ENCODE peak calls at places on chromosomes 16 and 17, in seven cellular contexts. One of them, this sample, is unnamed.

GRCh38 chr16:64406661-64407267 is 715.1 kb downstream of the CDH11 start:
- DNase-seq in stomach: no peak
- DNase-seq in transverse colon: no peak
- DNase-seq in HCT116: no peak
- DNase-seq in tibial nerve: no peak
- DNase-seq in sigmoid colon: no peak
- DNase-seq in adrenal gland: no peak
- DNase-seq in this sample: no peak

GRCh38 chr17:27106982-27107360 is 186.9 kb upstream of the WSB1 start:
- DNase-seq in stomach: no peak
- DNase-seq in transverse colon: no peak
- DNase-seq in HCT116: no peak
- DNase-seq in tibial nerve: no peak
- DNase-seq in sigmoid colon: no peak
- DNase-seq in adrenal gland: no peak
- DNase-seq in this sample: no peak

GRCh38 chr16:9351440-9351839 is 260.0 kb downstream of the HAPSTR1 start:
- DNase-seq in stomach: peak; percentile 62
- DNase-seq in transverse colon: peak; percentile 45
- DNase-seq in HCT116: peak; percentile 12
- DNase-seq in tibial nerve: no peak
- DNase-seq in sigmoid colon: no peak
- DNase-seq in adrenal gland: no peak
- DNase-seq in this sample: no peak

GRCh38 chr16:27450836-27451341 is 48.9 kb downstream of the IL21R start:
- DNase-seq in stomach: no peak
- DNase-seq in transverse colon: peak; percentile 50
- DNase-seq in HCT116: no peak
- DNase-seq in tibial nerve: no peak
- DNase-seq in sigmoid colon: no peak
- DNase-seq in adrenal gland: no peak
- DNase-seq in this sample: no peak

GRCh38 chr17:80750263-80750662 is 205.6 kb downstream of the RPTOR start:
- DNase-seq in stomach: no peak
- DNase-seq in transverse colon: no peak
- DNase-seq in HCT116: no peak
- DNase-seq in tibial nerve: no peak
- DNase-seq in sigmoid colon: peak; percentile 52
- DNase-seq in adrenal gland: no peak
- DNase-seq in this sample: no peak

GRCh38 chr16:12344577-12345343 is 368.2 kb downstream of the SNX29 start:
- DNase-seq in stomach: no peak
- DNase-seq in transverse colon: no peak
- DNase-seq in HCT116: no peak
- DNase-seq in tibial nerve: no peak
- DNase-seq in sigmoid colon: no peak
- DNase-seq in adrenal gland: no peak
- DNase-seq in this sample: no peak

GRCh38 chr16:2912330-2913199 is 834 bp downstream of the FLYWCH1 start:
- DNase-seq in stomach: peak; percentile 33
- DNase-seq in transverse colon: peak; percentile 51
- DNase-seq in HCT116: no peak
- DNase-seq in tibial nerve: no peak
- DNase-seq in sigmoid colon: peak; percentile 80
- DNase-seq in adrenal gland: peak; percentile 42
- DNase-seq in this sample: no peak

GRCh38 chr17:10271004-10271620 is 72.7 kb upstream of the GAS7 start:
- DNase-seq in stomach: no peak
- DNase-seq in transverse colon: no peak
- DNase-seq in HCT116: no peak
- DNase-seq in tibial nerve: no peak
- DNase-seq in sigmoid colon: no peak
- DNase-seq in adrenal gland: no peak
- DNase-seq in this sample: no peak

GRCh38 chr17:51955245-51955644 is 203.3 kb downstream of the CA10 start:
- DNase-seq in stomach: no peak
- DNase-seq in transverse colon: no peak
- DNase-seq in HCT116: no peak
- DNase-seq in tibial nerve: no peak
- DNase-seq in sigmoid colon: no peak
- DNase-seq in adrenal gland: no peak
- DNase-seq in this sample: no peak

GRCh38 chr17:42276359-42276608 is at the start of gene STAT5B:
- DNase-seq in stomach: peak; percentile 80
- DNase-seq in transverse colon: peak; percentile 80
- DNase-seq in HCT116: no peak
- DNase-seq in tibial nerve: peak; percentile 46
- DNase-seq in sigmoid colon: peak; percentile 85
- DNase-seq in adrenal gland: peak; percentile 39
- DNase-seq in this sample: no peak

GRCh38 chr16:31467151-31467550 is 4.8 kb upstream of the TGFB1I1 start:
- DNase-seq in stomach: no peak
- DNase-seq in transverse colon: no peak
- DNase-seq in HCT116: no peak
- DNase-seq in tibial nerve: no peak
- DNase-seq in sigmoid colon: peak; percentile 24
- DNase-seq in adrenal gland: no peak
- DNase-seq in this sample: no peak

GRCh38 chr16:61909074-61909473 is 127.2 kb downstream of the CDH8 start:
- DNase-seq in stomach: no peak
- DNase-seq in transverse colon: no peak
- DNase-seq in HCT116: no peak
- DNase-seq in tibial nerve: no peak
- DNase-seq in sigmoid colon: no peak
- DNase-seq in adrenal gland: no peak
- DNase-seq in this sample: no peak

DNA sequence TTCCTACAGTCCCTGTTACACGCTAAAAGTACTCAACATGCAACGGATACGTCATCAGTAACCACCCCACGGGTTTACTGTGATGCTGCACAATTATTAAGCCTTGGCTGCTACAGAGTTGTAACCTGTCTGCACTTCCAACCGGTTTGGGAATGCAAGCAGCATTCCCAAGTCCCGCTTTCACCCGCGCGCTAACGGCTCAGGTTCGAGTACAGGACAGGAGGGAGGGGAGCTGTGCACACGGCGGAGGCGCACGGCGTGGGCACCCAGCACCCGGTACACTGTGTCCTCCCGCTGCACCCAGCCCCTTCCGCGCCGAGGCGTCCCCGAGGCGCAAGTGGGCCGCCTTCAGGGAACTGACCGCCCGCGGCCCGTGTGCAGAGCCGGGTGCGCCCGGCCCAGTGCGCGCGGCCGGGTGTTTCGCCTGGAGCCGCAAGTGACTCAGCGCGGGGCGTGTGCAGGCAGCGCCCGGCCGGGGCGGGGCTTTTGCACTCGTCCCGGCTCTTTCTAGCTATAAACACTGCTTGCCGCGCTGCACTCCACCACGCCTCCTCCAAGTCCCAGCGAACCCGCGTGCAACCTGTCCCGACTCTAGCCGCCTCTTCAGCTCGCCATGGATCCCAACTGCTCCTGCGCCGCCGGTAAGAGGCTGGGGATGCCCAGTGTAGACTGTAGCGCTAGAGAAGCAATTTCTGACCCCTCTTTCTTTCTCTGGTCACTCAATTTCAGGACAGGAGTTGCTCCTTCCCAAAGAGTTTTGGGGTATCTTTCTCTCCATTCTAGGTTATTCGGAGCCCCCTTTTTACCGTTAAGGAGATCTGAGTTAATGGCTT is at the start of gene MT2A:
- DNase-seq in stomach: peak; percentile 97
- DNase-seq in transverse colon: peak; percentile 96
- DNase-seq in HCT116: peak; percentile 95
- DNase-seq in tibial nerve: peak; percentile 92
- DNase-seq in sigmoid colon: peak; percentile 98
- DNase-seq in adrenal gland: peak; percentile 96
- DNase-seq in this sample: peak; percentile 99
- TF ChIP-seq POLR2A in stomach: peak; percentile 61
- TF ChIP-seq POLR2A in transverse colon: peak; percentile 99
- TF ChIP-seq POLR2A in HCT116: peak; percentile 95
- TF ChIP-seq POLR2A in tibial nerve: peak; percentile 86
- TF ChIP-seq POLR2A in sigmoid colon: peak; percentile 88
- TF ChIP-seq POLR2A in adrenal gland: peak; percentile 97
- TF ChIP-seq POLR2A in this sample: no peak

DNA sequence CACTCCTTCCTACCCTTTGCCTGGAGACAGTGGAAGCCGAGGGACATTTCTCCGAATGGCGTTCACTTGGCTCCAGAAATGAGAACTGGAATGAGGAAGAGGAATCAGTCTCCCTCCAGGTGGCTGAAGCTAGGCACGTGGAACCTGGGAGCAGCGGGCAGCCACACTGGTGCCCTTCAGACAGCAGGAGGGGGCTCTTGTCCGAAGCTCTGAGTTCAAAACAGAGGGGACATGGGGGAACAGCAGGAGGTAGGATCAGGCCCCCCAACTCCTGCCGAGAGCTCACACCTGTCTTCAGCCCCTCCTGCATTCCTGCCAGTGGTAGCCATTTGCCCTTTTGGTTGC is 41.5 kb downstream of the TMEM235 start:
- DNase-seq in stomach: no peak
- DNase-seq in transverse colon: no peak
- DNase-seq in HCT116: no peak
- DNase-seq in tibial nerve: no peak
- DNase-seq in sigmoid colon: no peak
- DNase-seq in adrenal gland: no peak
- DNase-seq in this sample: no peak
- H3K4me3 ChIP-seq in stomach: no peak overlapping the region
- H3K4me3 ChIP-seq in transverse colon: no peak overlapping the region
- H3K4me3 ChIP-seq in HCT116: no peak overlapping the region
- H3K4me3 ChIP-seq in tibial nerve: no peak overlapping the region
- H3K4me3 ChIP-seq in sigmoid colon: no peak overlapping the region
- H3K4me3 ChIP-seq in adrenal gland: no peak overlapping the region
- H3K4me3 ChIP-seq in this sample: no peak overlapping the region

GRCh38 chr16:85011846-85012284 is 530 bp upstream of the ZDHHC7 start:
- DNase-seq in stomach: no peak
- DNase-seq in transverse colon: no peak
- DNase-seq in HCT116: no peak
- DNase-seq in tibial nerve: no peak
- DNase-seq in sigmoid colon: no peak
- DNase-seq in adrenal gland: no peak
- DNase-seq in this sample: no peak
- TF ChIP-seq POLR2A in stomach: no peak
- TF ChIP-seq POLR2A in transverse colon: no peak
- TF ChIP-seq POLR2A in HCT116: no peak
- TF ChIP-seq POLR2A in tibial nerve: no peak
- TF ChIP-seq POLR2A in sigmoid colon: no peak
- TF ChIP-seq POLR2A in adrenal gland: no peak
- TF ChIP-seq POLR2A in this sample: no peak

DNA sequence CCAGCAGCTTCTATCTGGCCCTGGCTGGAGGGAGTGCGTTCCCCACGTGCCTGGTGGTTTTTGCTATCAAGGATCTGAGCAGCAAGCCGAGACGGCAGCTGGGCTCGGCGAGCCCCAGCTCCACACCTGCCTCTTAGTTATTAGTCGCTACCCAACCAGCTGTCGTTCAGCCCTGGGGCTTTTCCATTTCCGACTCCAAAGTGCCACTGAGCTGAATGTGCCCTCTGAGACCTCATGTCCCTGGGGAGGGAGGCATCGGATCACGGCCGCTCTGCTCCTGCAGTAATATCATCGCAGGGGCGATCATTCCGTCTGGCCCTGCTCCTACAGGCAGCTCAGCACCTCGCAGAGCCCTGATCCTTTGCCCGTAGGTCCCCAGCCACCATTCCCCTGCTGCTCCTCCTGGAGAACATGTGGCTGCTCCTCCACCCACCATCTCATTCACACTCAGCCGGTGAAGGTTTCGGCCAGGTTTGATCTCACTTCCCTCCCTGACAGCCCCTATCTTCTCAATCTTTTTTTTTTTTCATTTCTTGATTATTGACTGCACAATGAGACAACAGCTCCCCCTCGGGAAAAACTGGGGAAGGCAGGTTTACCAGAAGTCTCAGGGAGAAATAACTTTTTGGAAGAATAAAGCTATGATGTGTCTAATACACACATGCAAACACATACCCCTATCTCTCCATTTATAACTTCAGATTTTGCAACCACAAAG is 86.7 kb downstream of the ZFHX3 start:
- DNase-seq in stomach: no peak
- DNase-seq in transverse colon: no peak
- DNase-seq in HCT116: no peak
- DNase-seq in tibial nerve: no peak
- DNase-seq in sigmoid colon: peak; percentile 57
- DNase-seq in adrenal gland: no peak
- DNase-seq in this sample: no peak
- H3K4me3 ChIP-seq in stomach: no peak overlapping the region
- H3K4me3 ChIP-seq in transverse colon: no peak overlapping the region
- H3K4me3 ChIP-seq in HCT116: no peak overlapping the region
- H3K4me3 ChIP-seq in tibial nerve: no peak overlapping the region
- H3K4me3 ChIP-seq in sigmoid colon: no peak overlapping the region
- H3K4me3 ChIP-seq in adrenal gland: no peak overlapping the region
- H3K4me3 ChIP-seq in this sample: no peak overlapping the region

DNA sequence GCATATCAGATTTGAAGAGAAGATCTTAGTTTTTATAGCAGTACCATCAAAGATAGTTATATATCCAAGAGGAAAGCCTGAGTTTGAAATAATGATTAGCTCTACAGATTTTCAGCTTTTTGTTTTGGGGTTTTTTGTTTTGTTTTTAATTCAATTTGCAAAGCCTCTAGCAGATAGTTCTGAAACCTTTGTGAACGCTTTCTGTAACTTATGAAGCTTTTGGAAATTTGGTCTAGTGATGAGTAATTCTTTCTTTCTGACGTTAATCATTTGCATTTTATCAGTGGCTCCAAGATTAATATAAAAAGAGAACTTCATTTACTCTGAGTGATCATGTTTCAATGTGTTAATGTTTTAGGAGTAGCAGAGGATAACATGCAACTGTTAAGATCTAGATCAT is 160.4 kb upstream of the TBX2 start:
- DNase-seq in stomach: no peak
- DNase-seq in transverse colon: no peak
- DNase-seq in HCT116: no peak
- DNase-seq in tibial nerve: no peak
- DNase-seq in sigmoid colon: no peak
- DNase-seq in adrenal gland: no peak
- DNase-seq in this sample: no peak
- TF ChIP-seq POLR2A in stomach: no peak
- TF ChIP-seq POLR2A in transverse colon: no peak
- TF ChIP-seq POLR2A in HCT116: no peak
- TF ChIP-seq POLR2A in tibial nerve: no peak
- TF ChIP-seq POLR2A in sigmoid colon: no peak
- TF ChIP-seq POLR2A in adrenal gland: no peak
- TF ChIP-seq POLR2A in this sample: no peak

DNA sequence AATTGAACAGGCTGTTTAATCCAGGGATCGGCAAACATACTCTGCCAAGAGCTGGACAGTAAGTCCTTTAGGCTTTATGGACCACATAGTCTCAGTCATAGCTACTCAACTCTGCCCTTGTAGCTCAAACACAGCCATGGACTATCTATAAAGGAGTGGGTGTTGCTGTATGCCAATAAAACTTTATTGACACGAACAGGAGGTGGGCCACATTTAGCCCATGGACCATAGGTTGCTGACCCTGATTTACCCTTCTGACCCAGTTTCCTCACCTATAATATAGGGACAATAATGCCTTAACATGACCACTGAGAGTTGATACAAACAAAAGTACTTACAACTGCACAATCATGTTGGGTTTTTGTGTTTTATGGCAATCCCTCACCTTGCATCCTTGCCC is 257.0 kb upstream of the SDK2 start:
- DNase-seq in stomach: no peak
- DNase-seq in transverse colon: no peak
- DNase-seq in HCT116: no peak
- DNase-seq in tibial nerve: no peak
- DNase-seq in sigmoid colon: no peak
- DNase-seq in adrenal gland: no peak
- DNase-seq in this sample: no peak
- H3K4me3 ChIP-seq in stomach: peak overlapping the region; percentile 33
- H3K4me3 ChIP-seq in transverse colon: no peak overlapping the region
- H3K4me3 ChIP-seq in HCT116: no peak overlapping the region
- H3K4me3 ChIP-seq in tibial nerve: peak overlapping the region; percentile 41
- H3K4me3 ChIP-seq in sigmoid colon: no peak overlapping the region
- H3K4me3 ChIP-seq in adrenal gland: no peak overlapping the region
- H3K4me3 ChIP-seq in this sample: no peak overlapping the region

This sample was measured in lower leg skin.